ENCODE peak calls at places on chromosomes 7 and 10, in five cellular contexts. H, S, M, X and C are unnamed samples.

GRCh38 chr7:154336295-154336694 is 284.1 kb downstream of the DPP6 start:
- DNase-seq in H (no peak), X (no peak), M (no peak), S (no peak), C (no peak)

GRCh38 chr7:47846117-47846836 is 102.0 kb downstream of the PKD1L1 start:
- DNase-seq in S (no peak), H (no peak), M (no peak), X (no peak), C (no peak)

GRCh38 chr10:95246582-95247051 is 44.2 kb downstream of the PDLIM1 start:
- DNase-seq in H (peak), M (peak), S (peak), X (peak), C (peak)

GRCh38 chr10:69819713-69820506 is 18.2 kb downstream of the COL13A1 start:
- DNase-seq in S (no peak), M (no peak), X (no peak), H (no peak), C (no peak)

GRCh38 chr7:129831424-129832058 is 121.2 kb downstream of the UBE2H start:
- DNase-seq in S (no peak), X (no peak), M (no peak), H (peak), C (no peak)

GRCh38 chr7:45183711-45184210 is 26.2 kb downstream of the RAMP3 start:
- DNase-seq in M (no peak), X (no peak), S (no peak), H (no peak), C (no peak)

GRCh38 chr7:78437118-78437517 is 638.5 kb downstream of the PHTF2 start:
- DNase-seq in X (no peak), M (no peak), H (no peak), S (no peak), C (no peak)

GRCh38 chr10:91033536-91033935 is 112.6 kb upstream of the ANKRD1 start:
- DNase-seq in S (no peak), X (no peak), H (no peak), M (no peak), C (no peak)

GRCh38 chr7:18320971-18321567 is 174.5 kb upstream of the HDAC9 start:
- DNase-seq in M (no peak), H (peak), S (peak), X (no peak), C (no peak)

GRCh38 chr7:105521027-105521730 is 892 bp downstream of the PUS7 start:
- DNase-seq in X (no peak), H (peak), M (peak), S (peak), C (peak)

GRCh38 chr7:1669486-1669951 is 558 bp upstream of the ELFN1 start:
- DNase-seq in S (no peak), M (no peak), H (peak), X (no peak), C (peak)

GRCh38 chr7:8295638-8296361 is 33.8 kb upstream of the ICA1 start:
- DNase-seq in X (peak), M (peak), H (peak), S (peak), C (peak)

GRCh38 chr10:23702977-23703414 is 264.1 kb downstream of the OTUD1 start:
- DNase-seq in H (peak), M (peak), S (peak), X (peak), C (peak)